ENCODE peak calls at places on chromosome 2, in five cellular contexts. C is mesothelial cell of epicardium, K is GM23338, S is GM13977, W is brain microvascular endothelial cell. O is an unnamed sample.

GRCh38 chr2:8475349-8476045 is 206.4 kb upstream of the ID2 start:
- DNase-seq in C (no peak), K (peak), S (peak), W (no peak), O (peak)

GRCh38 chr2:170165129-170165528 is 12.8 kb upstream of the MYO3B start:
- DNase-seq in C (no peak), K (no peak), S (no peak), W (no peak), O (no peak)

GRCh38 chr2:26687785-26688184 is 4.7 kb upstream of the KCNK3 start:
- DNase-seq in C (no peak), K (no peak), S (no peak), W (no peak), O (no peak)

GRCh38 chr2:240982821-240983281 is 15.6 kb upstream of the SNED1 start:
- DNase-seq in C (no peak), K (no peak), S (no peak), W (no peak), O (no peak)

GRCh38 chr2:134231965-134232340 is 21.9 kb upstream of the MGAT5 start:
- DNase-seq in C (no peak), K (no peak), S (no peak), W (peak), O (no peak)

GRCh38 chr2:37891846-37892435 is 33.1 kb upstream of the RMDN2 start:
- DNase-seq in C (no peak), K (no peak), S (no peak), W (no peak), O (no peak)

GRCh38 chr2:42865884-42866861 is 73.8 kb upstream of the HAAO start:
- DNase-seq in C (no peak), K (no peak), S (no peak), W (no peak), O (no peak)

GRCh38 chr2:18349421-18349820 is 211.0 kb downstream of the RDH14 start:
- DNase-seq in C (no peak), K (no peak), S (no peak), W (no peak), O (no peak)

GRCh38 chr2:233209117-233209977 is 42.1 kb upstream of the ATG16L1 start:
- DNase-seq in C (no peak), K (peak), S (no peak), W (no peak), O (no peak)

GRCh38 chr2:165572155-165572554 is 102.7 kb downstream of the CSRNP3 start:
- DNase-seq in C (no peak), K (no peak), S (no peak), W (peak), O (no peak)

GRCh38 chr2:56347881-56348280 is 164.1 kb downstream of the CCDC85A start:
- DNase-seq in C (no peak), K (no peak), S (no peak), W (no peak), O (no peak)
- TF ChIP-seq CTCF in C (no peak), K (no peak), S (no peak), W (no peak), O (no peak)

GRCh38 chr2:144776766-144777165 is 256.8 kb upstream of the ZEB2 start:
- DNase-seq in C (no peak), K (no peak), S (no peak), W (peak), O (no peak)

GRCh38 chr2:144785253-144785652 is 265.3 kb upstream of the ZEB2 start:
- DNase-seq in C (no peak), K (no peak), S (no peak), W (no peak), O (no peak)

DNA sequence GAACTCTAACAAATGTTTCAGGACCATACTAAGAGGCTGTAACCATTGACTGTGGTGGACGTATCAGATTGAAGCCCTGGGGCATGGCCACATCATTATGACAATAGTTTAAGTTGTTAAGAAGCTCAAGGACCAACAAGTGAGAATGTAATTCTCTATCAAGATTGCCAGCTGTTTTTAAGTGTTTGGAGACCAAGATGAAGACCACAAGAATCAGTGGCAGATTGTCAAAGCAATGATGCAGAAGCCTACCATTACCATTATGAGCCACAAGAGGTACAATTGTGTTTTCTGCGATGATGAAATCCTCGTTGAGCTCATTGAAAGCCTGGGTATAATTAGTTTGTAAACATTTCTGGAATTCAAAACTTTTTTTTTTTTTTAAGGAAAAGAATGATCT is 261.1 kb upstream of the ZEB2 start:
- DNase-seq in C (no peak), K (no peak), S (no peak), W (no peak), O (no peak)
- TF ChIP-seq CTCF in C (no peak), K (no peak), S (no peak), W (no peak), O (no peak)

GRCh38 chr2:28869494-28870145 is 489 bp downstream of the TRMT61B start:
- DNase-seq in C (no peak), K (peak), S (no peak), W (no peak), O (no peak)

GRCh38 chr2:28868611-28869010 is 1.5 kb downstream of the TRMT61B start:
- DNase-seq in C (no peak), K (no peak), S (no peak), W (no peak), O (no peak)

GRCh38 chr2:28871620-28872019 is 1.5 kb upstream of the TRMT61B start:
- DNase-seq in C (no peak), K (no peak), S (no peak), W (no peak), O (no peak)

GRCh38 chr2:28870146-28870891 is at the start of gene TRMT61B:
- DNase-seq in C (peak), K (peak), S (peak), W (peak), O (peak)
- TF ChIP-seq CTCF in C (no peak), K (no peak), S (no peak), W (no peak), O (no peak)

GRCh38 chr2:201156051-201156450 is 26.9 kb upstream of the CASP10 start:
- DNase-seq in C (no peak), K (no peak), S (no peak), W (no peak), O (no peak)
- TF ChIP-seq CTCF in C (no peak), K (no peak), S (no peak), W (no peak), O (no peak)

DNA sequence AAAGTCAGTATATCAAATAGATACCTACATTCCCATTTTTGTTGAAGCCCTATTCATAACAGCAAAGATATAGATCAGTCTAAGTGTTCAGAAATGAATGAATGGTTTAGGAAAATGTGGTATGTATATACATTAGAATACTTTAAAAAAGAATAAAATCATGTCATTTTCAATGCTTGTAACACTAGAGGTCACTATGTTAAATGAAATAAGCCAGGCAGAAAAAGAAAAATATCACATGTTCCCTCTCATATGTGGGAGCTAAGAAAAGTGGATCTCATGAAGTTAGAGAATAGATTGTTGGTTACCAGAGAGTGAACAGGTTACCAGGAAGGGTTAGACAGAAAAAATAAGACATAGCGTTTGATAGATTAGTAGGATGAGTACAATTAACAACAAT is 1111.0 kb upstream of the SLC39A10 start:
- DNase-seq in C (no peak), K (peak), S (no peak), W (no peak), O (no peak)
- TF ChIP-seq CTCF in C (no peak), K (no peak), S (peak), W (no peak), O (peak)

GRCh38 chr2:30910686-30911085 is 103.4 kb upstream of the CAPN13 start:
- DNase-seq in C (no peak), K (no peak), S (no peak), W (no peak), O (no peak)

GRCh38 chr2:30912056-30912455 is 104.8 kb upstream of the CAPN13 start:
- DNase-seq in C (no peak), K (no peak), S (no peak), W (no peak), O (no peak)

GRCh38 chr2:30911327-30911726 is 104.1 kb upstream of the CAPN13 start:
- DNase-seq in C (no peak), K (no peak), S (no peak), W (no peak), O (no peak)

GRCh38 chr2:30914456-30914855 is 107.2 kb upstream of the CAPN13 start:
- DNase-seq in C (no peak), K (no peak), S (no peak), W (no peak), O (no peak)

DNA sequence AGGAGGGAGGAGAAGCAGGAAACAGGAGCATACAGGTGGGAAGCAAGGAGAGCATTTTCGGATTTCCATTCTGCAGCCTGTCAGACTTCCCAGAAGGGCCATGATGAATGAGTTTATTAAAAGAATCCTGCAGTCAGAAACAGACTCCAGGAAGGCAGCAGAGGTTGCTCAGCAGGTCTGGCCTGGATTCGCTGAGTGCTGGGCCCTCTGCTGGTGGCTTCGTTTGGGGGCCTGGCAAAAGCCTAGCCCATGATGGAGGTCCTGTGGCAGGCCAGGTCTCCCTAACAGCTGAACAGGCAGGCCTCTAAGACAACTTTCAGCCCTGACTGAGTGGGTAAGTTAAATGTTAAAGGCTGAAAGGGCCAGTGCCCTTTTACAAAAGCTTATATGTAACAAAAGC is 108.2 kb upstream of the CAPN13 start:
- DNase-seq in C (peak), K (peak), S (no peak), W (peak), O (peak)
- TF ChIP-seq CTCF in C (no peak), K (peak), S (peak), W (peak), O (peak)

DNA sequence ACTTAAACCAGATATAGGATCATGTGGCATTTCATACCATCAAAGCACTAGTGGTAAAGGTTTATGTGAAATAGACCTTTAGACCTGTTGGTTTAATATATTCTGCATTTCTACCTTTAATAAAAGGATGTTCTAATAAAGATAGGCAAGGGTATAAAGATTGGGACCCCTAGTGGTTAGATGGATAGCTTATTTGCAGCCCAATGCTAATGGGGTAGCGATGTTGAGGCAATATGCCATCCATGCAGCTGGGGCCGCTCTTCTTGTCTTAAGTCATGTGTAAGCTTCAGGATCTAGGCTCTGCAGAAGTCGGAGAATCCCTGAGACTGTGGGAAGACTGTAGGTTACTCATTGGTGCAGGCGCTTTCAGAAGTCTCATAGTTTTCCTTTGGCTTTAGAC is 114.9 kb downstream of the ICOS start:
- DNase-seq in C (no peak), K (peak), S (no peak), W (no peak), O (no peak)
- TF ChIP-seq CTCF in C (no peak), K (peak), S (peak), W (peak), O (no peak)

GRCh38 chr2:109265369-109265768 is 136.4 kb downstream of the SH3RF3 start:
- DNase-seq in C (no peak), K (no peak), S (no peak), W (no peak), O (no peak)
- TF ChIP-seq CTCF in C (no peak), K (no peak), S (no peak), W (no peak), O (no peak)

O was measured in Calu3.